ENCODE peak calls at places on chromosomes 4 and X, in nine cellular contexts. Q is GM10248; X is MCF 10A; O is brain microvascular endothelial cell; Z is lower leg skin; T is GM12865; L is WTC11; W is RWPE1; R is activated CD8-positive, alpha-beta T cell treated with anti-CD3 and anti-CD28 coated beads for 36 hours. I is an unnamed sample.

GRCh38 chrX:53599781-53600396 is 86.6 kb downstream of the HUWE1 start:
- DNase-seq in X (peak; percentile 1), W (no peak), O (no peak), Q (no peak), T (no peak), Z (no peak), L (no peak), R (no peak), I (no peak)

GRCh38 chr4:187996502-187997177 is 1.1 kb downstream of the ZFP42 start:
- DNase-seq in L (peak; percentile 66), R (no peak), W (no peak), Q (no peak), O (no peak), X (no peak), Z (no peak), T (no peak), I (no peak)

GRCh38 chrX:25659317-25659716 is 478.8 kb upstream of the MAGEB18 start:
- DNase-seq in X (no peak), R (no peak), T (no peak), Q (no peak), O (no peak), L (no peak), W (no peak), Z (no peak), I (no peak)

GRCh38 chrX:66553973-66554372 is 84.9 kb downstream of the EDA2R start:
- DNase-seq in R (no peak), L (no peak), T (no peak), O (no peak), Q (no peak), W (no peak), X (no peak), Z (no peak), I (no peak)

GRCh38 chr4:15938182-15938581 is 358 bp downstream of the FGFBP1 start:
- DNase-seq in L (peak; percentile 25), Q (no peak), X (peak; percentile 80), W (peak; percentile 89), R (no peak), Z (no peak), O (no peak), T (no peak), I (no peak)

GRCh38 chr4:7831330-7831729 is 108.3 kb downstream of the AFAP1 start:
- DNase-seq in Z (no peak), T (peak; percentile 77), R (peak; percentile 50), X (no peak), O (peak; percentile 88), W (no peak), Q (peak; percentile 29), L (no peak), I (peak; percentile 52)

GRCh38 chrX:136220535-136220934 is 30.7 kb downstream of the MAP7D3 start:
- DNase-seq in Q (no peak), T (no peak), X (peak; percentile 11), Z (no peak), O (no peak), R (no peak), L (no peak), W (peak; percentile 3), I (no peak)

GRCh38 chrX:33725556-33726232 is 406.4 kb downstream of the FAM47A start:
- DNase-seq in L (peak; percentile 17), T (no peak), W (peak; percentile 0), R (no peak), Z (no peak), O (peak; percentile 1), X (peak; percentile 73), Q (no peak), I (peak; percentile 4)

GRCh38 chr4:41982716-41983115 is 1.2 kb downstream of the DCAF4L1 start:
- DNase-seq in W (no peak), L (no peak), Z (no peak), R (no peak), O (no peak), X (no peak), T (no peak), Q (no peak), I (no peak)

GRCh38 chr4:172630289-172630688 is 538.3 kb upstream of the GALNT7 start:
- DNase-seq in Z (no peak), W (no peak), T (no peak), R (no peak), Q (no peak), L (no peak), X (no peak), O (no peak), I (no peak)

GRCh38 chr4:141081921-141082381 is 51.3 kb downstream of the RNF150 start:
- DNase-seq in T (no peak), Z (no peak), L (no peak), Q (no peak), X (no peak), R (no peak), W (no peak), O (no peak), I (no peak)

GRCh38 chr4:104491396-104491821 is 3.3 kb downstream of the CXXC4 start:
- DNase-seq in W (peak; percentile 13), O (no peak), X (no peak), L (peak; percentile 56), T (peak; percentile 84), Q (peak; percentile 51), R (peak; percentile 44), Z (peak; percentile 86), I (peak; percentile 61)

GRCh38 chrX:108071578-108071977 is 19.8 kb downstream of the PSMD10 start:
- DNase-seq in L (no peak), O (no peak), T (no peak), W (no peak), R (peak; percentile 10), Z (no peak), Q (no peak), X (no peak), I (no peak)

GRCh38 chr4:158255727-158256324 is 45.5 kb downstream of the TMEM144 start:
- DNase-seq in X (peak; percentile 58), O (peak; percentile 52), L (no peak), Q (no peak), W (peak; percentile 43), T (peak; percentile 20), Z (no peak), R (no peak), I (no peak)

GRCh38 chr4:169861592-169861991 is 103.8 kb upstream of the HPF1 start:
- DNase-seq in Z (no peak), R (no peak), O (no peak), T (no peak), Q (no peak), W (no peak), L (no peak), X (no peak), I (no peak)

DNA sequence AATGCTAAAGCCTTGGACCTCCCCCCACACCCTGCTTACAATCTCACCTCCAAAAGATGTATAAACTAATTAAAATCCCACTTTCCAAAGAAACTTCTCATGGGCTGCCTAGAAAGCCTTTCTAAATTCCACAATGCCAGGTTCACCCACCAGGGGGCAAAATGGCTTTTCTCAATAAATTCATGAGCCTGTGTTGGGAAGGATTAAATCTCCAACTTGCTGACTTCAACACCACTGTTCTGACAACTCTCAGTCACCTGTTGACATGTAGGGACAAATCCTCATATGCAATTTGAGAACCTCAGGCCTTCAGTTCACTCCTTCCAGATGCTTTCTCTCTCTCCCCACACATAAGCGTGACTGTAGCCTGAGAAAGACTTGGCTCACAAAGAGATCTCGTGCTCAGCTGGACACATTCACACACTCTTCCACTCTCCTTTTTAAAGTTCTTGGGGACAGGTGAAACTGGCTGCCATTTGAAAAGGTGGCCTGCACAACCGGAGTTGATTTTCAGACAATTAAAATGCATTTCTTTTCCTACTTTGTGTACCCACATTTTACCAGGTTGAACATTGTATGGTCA is 88.6 kb upstream of the PRPS2 start:
- DNase-seq in Q (no peak), Z (no peak), R (peak; percentile 19), W (no peak), X (peak; percentile 39), T (peak; percentile 1), O (no peak), L (peak; percentile 30), I (no peak)
- TF ChIP-seq CTCF in Q (no peak), Z (no peak), R (peak; percentile 24), W (no peak), X (peak; percentile 36), T (peak; percentile 9), O (peak; percentile 57), L (no peak), I (no peak)

GRCh38 chr4:118883861-118884260 is 4.8 kb upstream of the SYNPO2 start:
- DNase-seq in L (no peak), O (no peak), W (no peak), T (no peak), X (no peak), R (no peak), Q (no peak), Z (no peak), I (no peak)
- TF ChIP-seq CTCF in L (no peak), O (peak; percentile 50), W (no peak), T (peak; percentile 10), X (no peak), R (no peak), Q (peak; percentile 25), Z (no peak), I (no peak)

GRCh38 chrX:46637937-46638336 is 64.4 kb downstream of the CHST7 start:
- DNase-seq in T (peak; percentile 77), W (peak; percentile 23), X (no peak), R (peak; percentile 55), O (no peak), Z (no peak), L (no peak), Q (peak; percentile 21), I (no peak)

GRCh38 chrX:46645614-46646013 is 72.0 kb downstream of the CHST7 start:
- DNase-seq in T (no peak), X (no peak), L (no peak), Z (no peak), W (no peak), O (no peak), Q (no peak), R (no peak), I (no peak)

GRCh38 chrX:46643636-46644035 is 70.1 kb downstream of the CHST7 start:
- DNase-seq in X (no peak), L (no peak), O (no peak), T (no peak), W (no peak), Q (no peak), R (no peak), Z (no peak), I (no peak)

GRCh38 chrX:46647251-46647650 is 73.7 kb downstream of the CHST7 start:
- DNase-seq in X (no peak), O (no peak), T (no peak), Q (no peak), W (no peak), R (no peak), Z (no peak), L (no peak), I (no peak)

DNA sequence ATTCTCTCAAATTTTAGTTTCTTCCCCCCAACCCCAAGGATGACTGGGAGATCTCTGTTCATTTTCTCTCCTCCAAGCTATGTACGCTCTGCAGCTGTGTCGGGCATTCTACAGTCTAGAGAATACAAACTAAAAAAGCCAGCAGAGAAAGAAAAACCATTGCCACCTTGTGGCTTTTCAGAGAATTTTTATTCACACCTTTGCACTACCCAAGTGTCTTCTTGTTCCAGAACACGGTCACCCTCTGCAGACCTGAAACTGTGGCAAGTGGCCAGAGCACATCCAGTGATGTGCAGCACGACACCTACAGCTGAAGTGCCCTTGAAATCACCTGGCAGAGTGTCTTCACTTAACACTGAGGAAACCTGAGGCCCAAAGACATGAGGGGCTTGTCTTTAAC is 68.6 kb downstream of the CHST7 start:
- DNase-seq in O (no peak), Z (no peak), R (no peak), L (no peak), Q (no peak), W (peak; percentile 15), X (peak; percentile 38), T (peak; percentile 47), I (no peak)
- TF ChIP-seq CTCF in O (peak; percentile 25), Z (no peak), R (peak; percentile 34), L (no peak), Q (peak; percentile 7), W (peak; percentile 24), X (peak; percentile 27), T (peak; percentile 10), I (peak; percentile 3)

GRCh38 chr4:173910911-173911310 is 372.6 kb downstream of the FBXO8 start:
- DNase-seq in X (no peak), T (no peak), L (no peak), R (no peak), Q (no peak), Z (no peak), O (no peak), W (no peak), I (no peak)
- TF ChIP-seq CTCF in X (no peak), T (no peak), L (no peak), R (no peak), Q (no peak), Z (no peak), O (no peak), W (no peak), I (no peak)

I was measured in GM13976.